ENCODE peak calls at places on chromosomes 7 and 10, in seven cellular contexts. One of them, this sample, is unnamed.
A peak's percentile ranks its signal among the peaks of the same experiment; 100 is the strongest.

GRCh38 chr10:102133373-102134195 is 744 bp downstream of the PPRC1 start:
- DNase-seq in A172: peak; percentile 71
- DNase-seq in substantia nigra: peak; percentile 79
- DNase-seq in NCI-H524: peak; percentile 46
- DNase-seq in RWPE1: peak; percentile 91
- DNase-seq in HTR-8/SVneo: peak; percentile 73
- DNase-seq in iPS-NIHi11: peak; percentile 75
- DNase-seq in this sample: no peak

GRCh38 chr10:98383869-98384268 is 31.1 kb downstream of the PYROXD2 start:
- DNase-seq in NCI-H524: no peak
- DNase-seq in iPS-NIHi11: no peak
- DNase-seq in A172: no peak
- DNase-seq in HTR-8/SVneo: no peak
- DNase-seq in RWPE1: no peak
- DNase-seq in substantia nigra: no peak
- DNase-seq in this sample: no peak

GRCh38 chr10:75347211-75347610 is 54.4 kb downstream of the ZNF503 start:
- DNase-seq in iPS-NIHi11: no peak
- DNase-seq in HTR-8/SVneo: no peak
- DNase-seq in RWPE1: no peak
- DNase-seq in substantia nigra: no peak
- DNase-seq in NCI-H524: peak; percentile 5
- DNase-seq in A172: no peak
- DNase-seq in this sample: no peak

GRCh38 chr7:27834179-27834921 is 94.4 kb downstream of the TAX1BP1 start:
- DNase-seq in substantia nigra: no peak
- DNase-seq in HTR-8/SVneo: no peak
- DNase-seq in NCI-H524: peak; percentile 15
- DNase-seq in A172: no peak
- DNase-seq in iPS-NIHi11: no peak
- DNase-seq in RWPE1: no peak
- DNase-seq in this sample: no peak

GRCh38 chr7:87517136-87517805 is 41.8 kb upstream of the ABCB4 start:
- DNase-seq in substantia nigra: no peak
- DNase-seq in RWPE1: no peak
- DNase-seq in iPS-NIHi11: no peak
- DNase-seq in NCI-H524: no peak
- DNase-seq in A172: no peak
- DNase-seq in HTR-8/SVneo: no peak
- DNase-seq in this sample: no peak

GRCh38 chr7:36487756-36488336 is 98.2 kb downstream of the ANLN start:
- DNase-seq in A172: peak; percentile 81
- DNase-seq in HTR-8/SVneo: peak; percentile 40
- DNase-seq in NCI-H524: no peak
- DNase-seq in substantia nigra: no peak
- DNase-seq in iPS-NIHi11: peak; percentile 44
- DNase-seq in RWPE1: peak; percentile 60
- DNase-seq in this sample: no peak

GRCh38 chr10:46228076-46229071 is 58.4 kb upstream of the ANTXRL start:
- DNase-seq in iPS-NIHi11: peak; percentile 84
- DNase-seq in RWPE1: peak; percentile 77
- DNase-seq in NCI-H524: peak; percentile 29
- DNase-seq in A172: peak; percentile 67
- DNase-seq in substantia nigra: peak; percentile 57
- DNase-seq in HTR-8/SVneo: peak; percentile 77
- DNase-seq in this sample: peak; percentile 81

GRCh38 chr10:75021851-75022250 is 89.6 kb upstream of the SAMD8 start:
- DNase-seq in substantia nigra: no peak
- DNase-seq in iPS-NIHi11: no peak
- DNase-seq in NCI-H524: no peak
- DNase-seq in HTR-8/SVneo: no peak
- DNase-seq in RWPE1: no peak
- DNase-seq in A172: no peak
- DNase-seq in this sample: no peak

GRCh38 chr7:151987748-151988529 is 31.7 kb downstream of the GALNTL5 start:
- DNase-seq in iPS-NIHi11: peak; percentile 29
- DNase-seq in substantia nigra: no peak
- DNase-seq in A172: peak; percentile 55
- DNase-seq in NCI-H524: no peak
- DNase-seq in HTR-8/SVneo: no peak
- DNase-seq in RWPE1: no peak
- DNase-seq in this sample: no peak

GRCh38 chr10:12907651-12908050 is 93.9 kb downstream of the CCDC3 start:
- DNase-seq in A172: peak; percentile 10
- DNase-seq in NCI-H524: no peak
- DNase-seq in iPS-NIHi11: no peak
- DNase-seq in substantia nigra: no peak
- DNase-seq in RWPE1: no peak
- DNase-seq in HTR-8/SVneo: peak; percentile 14
- DNase-seq in this sample: no peak

GRCh38 chr10:120011359-120012132 is 119.0 kb downstream of the SEC23IP start:
- DNase-seq in iPS-NIHi11: peak; percentile 30
- DNase-seq in HTR-8/SVneo: no peak
- DNase-seq in NCI-H524: no peak
- DNase-seq in A172: no peak
- DNase-seq in RWPE1: no peak
- DNase-seq in substantia nigra: no peak
- DNase-seq in this sample: no peak

GRCh38 chr10:43409385-43410109 is 561 bp upstream of the HNRNPF start:
- DNase-seq in RWPE1: no peak
- DNase-seq in substantia nigra: no peak
- DNase-seq in NCI-H524: no peak
- DNase-seq in A172: no peak
- DNase-seq in iPS-NIHi11: no peak
- DNase-seq in HTR-8/SVneo: no peak
- DNase-seq in this sample: no peak

GRCh38 chr10:48913674-48914073 is 26.0 kb downstream of the LRRC18 start:
- DNase-seq in substantia nigra: no peak
- DNase-seq in NCI-H524: no peak
- DNase-seq in A172: no peak
- DNase-seq in iPS-NIHi11: no peak
- DNase-seq in RWPE1: no peak
- DNase-seq in HTR-8/SVneo: no peak
- DNase-seq in this sample: no peak

GRCh38 chr10:122298598-122299301 is 27.7 kb downstream of the BTBD16 start:
- DNase-seq in iPS-NIHi11: peak; percentile 88
- DNase-seq in HTR-8/SVneo: peak; percentile 72
- DNase-seq in RWPE1: peak; percentile 86
- DNase-seq in NCI-H524: peak; percentile 11
- DNase-seq in substantia nigra: peak; percentile 65
- DNase-seq in A172: peak; percentile 62
- DNase-seq in this sample: no peak

GRCh38 chr10:132096223-132096622 is 30.5 kb downstream of the JAKMIP3 start:
- DNase-seq in A172: peak; percentile 88
- DNase-seq in HTR-8/SVneo: peak; percentile 67
- DNase-seq in RWPE1: peak; percentile 78
- DNase-seq in iPS-NIHi11: no peak
- DNase-seq in substantia nigra: no peak
- DNase-seq in NCI-H524: no peak
- DNase-seq in this sample: no peak

GRCh38 chr7:55092186-55092976 is 73.6 kb downstream of the EGFR start:
- DNase-seq in RWPE1: no peak
- DNase-seq in A172: no peak
- DNase-seq in HTR-8/SVneo: no peak
- DNase-seq in NCI-H524: no peak
- DNase-seq in iPS-NIHi11: no peak
- DNase-seq in substantia nigra: no peak
- DNase-seq in this sample: no peak

GRCh38 chr7:131527462-131527861 is 29.0 kb downstream of the PODXL start:
- DNase-seq in A172: no peak
- DNase-seq in RWPE1: no peak
- DNase-seq in iPS-NIHi11: no peak
- DNase-seq in substantia nigra: no peak
- DNase-seq in HTR-8/SVneo: no peak
- DNase-seq in NCI-H524: no peak
- DNase-seq in this sample: no peak